ENCODE peak calls at places on chromosome 6, in ten cellular contexts. A is WTC11; O is mesendoderm; R is ureter; F is M059J; E is ACHN; V is stimulated activated CD4-positive, alpha-beta T cell treated with anti-CD3 and anti-CD28 coated beads, TNF-alpha, amount 100 ng/mL, for 1 hour; K is spleen; Y is cerebellar cortex; P is cardiac fibroblast. Q is an unnamed sample.
A peak's percentile ranks its signal among the peaks of the same experiment; 100 is the strongest.

GRCh38 chr6:87078983-87079616 is 15.8 kb downstream of the CGA start:
- DNase-seq in A (peak; percentile 88), O (peak; percentile 92), R (peak; percentile 51), F (peak; percentile 58), E (peak; percentile 69), V (peak; percentile 2), K (peak; percentile 73), Y (peak; percentile 66), P (peak; percentile 74), Q (peak; percentile 48)

GRCh38 chr6:43074847-43075741 is 1.0 kb upstream of the PTK7 start:
- DNase-seq in A (no peak), O (no peak), R (no peak), F (no peak), E (no peak), V (no peak), K (peak; percentile 73), Y (no peak), P (peak; percentile 41), Q (peak; percentile 84)

GRCh38 chr6:131683479-131683878 is 17.7 kb downstream of the OR2A4 start:
- DNase-seq in A (no peak), O (no peak), R (no peak), F (no peak), E (no peak), V (no peak), K (no peak), Y (no peak), P (no peak), Q (no peak)

GRCh38 chr6:37587776-37588744 is 88.4 kb upstream of the CCDC167 start:
- DNase-seq in A (peak; percentile 39), O (no peak), R (no peak), F (no peak), E (no peak), V (no peak), K (no peak), Y (no peak), P (no peak), Q (no peak)

GRCh38 chr6:148225871-148226270 is 116.8 kb upstream of the SASH1 start:
- DNase-seq in A (no peak), O (no peak), R (no peak), F (no peak), E (no peak), V (no peak), K (no peak), Y (no peak), P (no peak), Q (no peak)

GRCh38 chr6:3052481-3053230 is 15.6 kb upstream of the RIPK1 start:
- DNase-seq in A (no peak), O (no peak), R (no peak), F (no peak), E (no peak), V (no peak), K (no peak), Y (peak; percentile 12), P (no peak), Q (no peak)

GRCh38 chr6:6858533-6858982 is 249.2 kb upstream of the RREB1 start:
- DNase-seq in A (no peak), O (no peak), R (no peak), F (no peak), E (no peak), V (no peak), K (no peak), Y (no peak), P (no peak), Q (no peak)

GRCh38 chr6:131744432-131744831 is 33.6 kb upstream of the CTAGE9 start:
- DNase-seq in A (no peak), O (no peak), R (no peak), F (no peak), E (no peak), V (no peak), K (no peak), Y (no peak), P (no peak), Q (no peak)

GRCh38 chr6:33683576-33684427 is 27.7 kb downstream of the UQCC2 start:
- DNase-seq in A (no peak), O (no peak), R (no peak), F (no peak), E (no peak), V (no peak), K (peak; percentile 72), Y (no peak), P (no peak), Q (no peak)

GRCh38 chr6:170096191-170096802 is 194.6 kb downstream of the DLL1 start:
- DNase-seq in A (peak; percentile 2), O (no peak), R (peak; percentile 25), F (no peak), E (no peak), V (no peak), K (peak; percentile 67), Y (no peak), P (no peak), Q (no peak)

GRCh38 chr6:136333824-136334464 is 44.3 kb upstream of the BCLAF1 start:
- DNase-seq in A (no peak), O (no peak), R (no peak), F (no peak), E (no peak), V (no peak), K (no peak), Y (no peak), P (no peak), Q (no peak)

GRCh38 chr6:54717849-54718455 is 128.6 kb upstream of the FAM83B start:
- DNase-seq in A (peak; percentile 79), O (peak; percentile 73), R (peak; percentile 53), F (peak; percentile 60), E (peak; percentile 56), V (no peak), K (no peak), Y (peak; percentile 65), P (peak; percentile 61), Q (peak; percentile 20)

GRCh38 chr6:683742-684440 is 9.0 kb downstream of the EXOC2 start:
- DNase-seq in A (peak; percentile 76), O (peak; percentile 86), R (no peak), F (peak; percentile 90), E (no peak), V (no peak), K (no peak), Y (peak; percentile 7), P (peak; percentile 71), Q (peak; percentile 85)

GRCh38 chr6:30709101-30709868 is 7.8 kb downstream of the MDC1 start:
- DNase-seq in A (no peak), O (no peak), R (no peak), F (no peak), E (peak; percentile 52), V (no peak), K (no peak), Y (no peak), P (no peak), Q (no peak)

Q was measured in HCEC 1CT.